ENCODE peak calls at places on chromosomes 11 and 22, in four cellular contexts. One of them, this sample, is unnamed. For H3K4me1, the result is how much of the 10 kb centered on the place peaks cover.

GRCh38 chr11:74755395-74755995 is 6.8 kb downstream of the RNF169 start:
- DNase-seq in body of pancreas: no peak
- DNase-seq in mammary epithelial cell: peak
- DNase-seq in astrocyte: peak
- DNase-seq in this sample: no peak

GRCh38 chr11:1917523-1918435 is 1.7 kb upstream of the TNNT3 start:
- DNase-seq in body of pancreas: no peak
- DNase-seq in mammary epithelial cell: no peak
- DNase-seq in astrocyte: no peak
- DNase-seq in this sample: no peak

GRCh38 chr11:118339281-118340045 is 3.0 kb downstream of the CD3D start:
- DNase-seq in body of pancreas: no peak
- DNase-seq in mammary epithelial cell: no peak
- DNase-seq in astrocyte: no peak
- DNase-seq in this sample: no peak

GRCh38 chr11:100592619-100593309 is 94.3 kb upstream of the ARHGAP42 start:
- DNase-seq in body of pancreas: no peak
- DNase-seq in mammary epithelial cell: no peak
- DNase-seq in astrocyte: no peak
- DNase-seq in this sample: no peak

GRCh38 chr11:59918987-59919589 is 19.1 kb upstream of the OOSP1 start:
- DNase-seq in body of pancreas: peak
- DNase-seq in mammary epithelial cell: peak
- DNase-seq in astrocyte: peak
- DNase-seq in this sample: peak

GRCh38 chr11:69382131-69383128 is 88.5 kb downstream of the MYEOV start:
- DNase-seq in body of pancreas: peak
- DNase-seq in mammary epithelial cell: no peak
- DNase-seq in astrocyte: no peak
- DNase-seq in this sample: peak

GRCh38 chr11:86244063-86244521 is 461 bp upstream of the EED start:
- DNase-seq in body of pancreas: peak
- DNase-seq in mammary epithelial cell: peak
- DNase-seq in astrocyte: peak
- DNase-seq in this sample: no peak

GRCh38 chr11:34602245-34602644 is 18.6 kb upstream of the EHF start:
- DNase-seq in body of pancreas: peak
- DNase-seq in mammary epithelial cell: no peak
- DNase-seq in astrocyte: no peak
- DNase-seq in this sample: no peak

GRCh38 chr11:104968365-104968855 is at the start of gene CASP4:
- DNase-seq in body of pancreas: peak
- DNase-seq in mammary epithelial cell: peak
- DNase-seq in astrocyte: peak
- DNase-seq in this sample: no peak

GRCh38 chr11:37657645-37658044 is 1059.6 kb upstream of the RAG2 start:
- DNase-seq in body of pancreas: no peak
- DNase-seq in mammary epithelial cell: peak
- DNase-seq in astrocyte: peak
- DNase-seq in this sample: no peak

GRCh38 chr11:114319716-114320328 is 23.6 kb downstream of the NNMT start:
- DNase-seq in body of pancreas: no peak
- DNase-seq in mammary epithelial cell: no peak
- DNase-seq in astrocyte: no peak
- DNase-seq in this sample: no peak

GRCh38 chr11:85694385-85694980 is 8.5 kb upstream of the CCDC89 start:
- DNase-seq in body of pancreas: no peak
- DNase-seq in mammary epithelial cell: peak
- DNase-seq in astrocyte: peak
- DNase-seq in this sample: no peak

GRCh38 chr22:36901411-36902142 is 11.9 kb upstream of the CSF2RB start:
- DNase-seq in body of pancreas: no peak
- DNase-seq in mammary epithelial cell: no peak
- DNase-seq in astrocyte: no peak
- DNase-seq in this sample: no peak

GRCh38 chr22:42997577-42997976 is 17.4 kb downstream of the PACSIN2 start:
- DNase-seq in body of pancreas: no peak
- DNase-seq in mammary epithelial cell: no peak
- DNase-seq in astrocyte: no peak
- DNase-seq in this sample: no peak

GRCh38 chr11:124719534-124719933 is 20.2 kb upstream of the NRGN start:
- DNase-seq in body of pancreas: no peak
- DNase-seq in mammary epithelial cell: no peak
- DNase-seq in astrocyte: no peak
- DNase-seq in this sample: no peak

GRCh38 chr11:75164318-75164827 is 13.5 kb downstream of the SLCO2B1 start:
- DNase-seq in body of pancreas: no peak
- DNase-seq in mammary epithelial cell: no peak
- DNase-seq in astrocyte: no peak
- DNase-seq in this sample: no peak

GRCh38 chr22:32413715-32414114 is 1.7 kb upstream of the RTCB start:
- DNase-seq in body of pancreas: no peak
- DNase-seq in mammary epithelial cell: peak
- DNase-seq in astrocyte: peak
- DNase-seq in this sample: no peak

GRCh38 chr11:119434531-119435330 is 11.8 kb upstream of the THY1 start:
- DNase-seq in body of pancreas: no peak
- DNase-seq in mammary epithelial cell: no peak
- DNase-seq in astrocyte: no peak
- DNase-seq in this sample: no peak

GRCh38 chr11:892106-892505 is 18.5 kb downstream of the CHID1 start:
- DNase-seq in body of pancreas: no peak
- DNase-seq in mammary epithelial cell: no peak
- DNase-seq in astrocyte: no peak
- DNase-seq in this sample: no peak

GRCh38 chr22:48407256-48407955 is 1420.3 kb downstream of the BRD1 start:
- DNase-seq in body of pancreas: no peak
- DNase-seq in mammary epithelial cell: no peak
- DNase-seq in astrocyte: no peak
- DNase-seq in this sample: no peak

GRCh38 chr11:112554586-112554985 is 293.9 kb upstream of the PLET1 start:
- DNase-seq in body of pancreas: no peak
- DNase-seq in mammary epithelial cell: no peak
- DNase-seq in astrocyte: no peak
- DNase-seq in this sample: no peak

GRCh38 chr11:3121416-3121815 is 43.7 kb downstream of the OSBPL5 start:
- DNase-seq in body of pancreas: no peak
- DNase-seq in mammary epithelial cell: no peak
- DNase-seq in astrocyte: no peak
- DNase-seq in this sample: no peak

GRCh38 chr11:106152013-106152412 is 74.6 kb downstream of the AASDHPPT start:
- DNase-seq in body of pancreas: peak
- DNase-seq in mammary epithelial cell: peak
- DNase-seq in astrocyte: peak
- DNase-seq in this sample: no peak

GRCh38 chr22:37187891-37188761 is at the start of gene C1QTNF6:
- DNase-seq in body of pancreas: no peak
- DNase-seq in mammary epithelial cell: peak
- DNase-seq in astrocyte: no peak
- DNase-seq in this sample: no peak

GRCh38 chr11:876550-876949 is 33.9 kb downstream of the TSPAN4 start:
- DNase-seq in body of pancreas: peak
- DNase-seq in mammary epithelial cell: no peak
- DNase-seq in astrocyte: no peak
- DNase-seq in this sample: no peak

GRCh38 chr11:34266090-34266912 is 91.5 kb downstream of the ABTB2 start:
- DNase-seq in body of pancreas: peak
- DNase-seq in mammary epithelial cell: peak
- DNase-seq in astrocyte: peak
- DNase-seq in this sample: no peak

DNA sequence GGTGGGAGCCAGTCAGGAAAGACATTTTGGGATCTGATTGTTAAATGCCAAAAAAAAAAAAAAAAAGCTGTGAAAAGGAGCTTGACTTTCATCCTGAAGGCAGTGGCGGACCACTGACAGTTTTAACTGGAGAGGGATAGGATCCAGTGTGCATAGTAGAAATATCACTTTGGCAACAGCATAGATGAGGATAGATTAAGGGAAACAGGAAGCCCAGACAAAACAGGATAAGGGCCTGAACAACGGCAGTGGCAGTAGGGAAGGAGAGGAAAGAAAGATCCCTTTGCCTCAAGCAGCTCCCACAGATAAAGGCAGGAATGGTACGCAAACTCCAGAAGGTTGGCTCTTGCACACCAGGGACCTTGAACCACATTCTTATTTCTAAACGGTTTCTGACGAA is 99.3 kb downstream of the GAB2 start:
- DNase-seq in body of pancreas: no peak
- DNase-seq in mammary epithelial cell: no peak
- DNase-seq in astrocyte: no peak
- DNase-seq in this sample: no peak
- H3K4me1 ChIP-seq in body of pancreas: under half
- H3K4me1 ChIP-seq in mammary epithelial cell: under half
- H3K4me1 ChIP-seq in astrocyte: under half
- H3K4me1 ChIP-seq in this sample: under half

GRCh38 chr11:46422588-46422987 is 31.0 kb upstream of the CHRM4 start:
- DNase-seq in body of pancreas: no peak
- DNase-seq in mammary epithelial cell: no peak
- DNase-seq in astrocyte: no peak
- DNase-seq in this sample: no peak

GRCh38 chr11:46431211-46431610 is 39.6 kb upstream of the CHRM4 start:
- DNase-seq in body of pancreas: no peak
- DNase-seq in mammary epithelial cell: no peak
- DNase-seq in astrocyte: no peak
- DNase-seq in this sample: no peak

GRCh38 chr11:46427364-46427763 is 35.8 kb upstream of the CHRM4 start:
- DNase-seq in body of pancreas: no peak
- DNase-seq in mammary epithelial cell: no peak
- DNase-seq in astrocyte: no peak
- DNase-seq in this sample: peak

GRCh38 chr11:46429709-46430108 is 38.1 kb upstream of the CHRM4 start:
- DNase-seq in body of pancreas: no peak
- DNase-seq in mammary epithelial cell: no peak
- DNase-seq in astrocyte: no peak
- DNase-seq in this sample: no peak

DNA sequence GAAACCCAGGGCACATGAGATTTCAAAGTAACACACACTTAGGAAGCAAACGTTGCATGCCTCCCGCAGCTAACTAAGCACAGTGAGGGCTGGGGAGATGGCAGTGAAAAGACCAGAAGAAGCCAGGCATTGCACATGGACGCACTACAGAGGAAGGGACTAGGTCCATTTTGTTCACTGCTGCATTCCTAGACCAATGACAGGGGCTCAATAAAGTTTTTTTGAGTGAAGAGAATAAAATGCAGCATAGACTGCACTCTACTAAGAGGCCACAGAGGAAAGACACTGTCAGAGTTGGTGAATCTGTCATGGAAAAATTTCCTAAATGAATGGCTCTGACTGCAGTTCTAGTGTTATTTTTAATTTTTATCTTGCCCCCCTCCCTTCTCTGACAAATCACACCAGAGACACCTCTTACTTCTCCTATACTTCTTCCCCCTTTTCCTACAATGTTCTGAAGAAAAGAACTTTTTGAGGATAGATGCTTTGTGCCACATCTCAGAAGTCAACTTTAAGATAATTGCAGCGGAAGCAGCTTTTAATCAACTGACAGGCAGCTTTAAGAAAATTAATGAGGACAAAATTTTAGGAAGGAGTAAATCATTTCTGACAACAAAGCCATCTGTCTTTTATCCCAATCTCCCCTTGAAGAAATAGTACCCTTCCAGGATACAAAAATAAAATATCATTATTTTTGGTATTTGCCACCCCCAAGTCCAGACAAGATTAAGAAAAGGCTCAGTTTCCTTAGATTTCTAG is 34.8 kb upstream of the CHRM4 start:
- DNase-seq in body of pancreas: no peak
- DNase-seq in mammary epithelial cell: no peak
- DNase-seq in astrocyte: no peak
- DNase-seq in this sample: no peak
- H3K4me1 ChIP-seq in body of pancreas: under half
- H3K4me1 ChIP-seq in mammary epithelial cell: under half
- H3K4me1 ChIP-seq in astrocyte: under half
- H3K4me1 ChIP-seq in this sample: under half

GRCh38 chr22:24156915-24157782 is 24.1 kb upstream of the SUSD2 start:
- DNase-seq in body of pancreas: peak
- DNase-seq in mammary epithelial cell: peak
- DNase-seq in astrocyte: peak
- DNase-seq in this sample: peak
- H3K4me1 ChIP-seq in body of pancreas: under half
- H3K4me1 ChIP-seq in mammary epithelial cell: under half
- H3K4me1 ChIP-seq in astrocyte: under half
- H3K4me1 ChIP-seq in this sample: under half

DNA sequence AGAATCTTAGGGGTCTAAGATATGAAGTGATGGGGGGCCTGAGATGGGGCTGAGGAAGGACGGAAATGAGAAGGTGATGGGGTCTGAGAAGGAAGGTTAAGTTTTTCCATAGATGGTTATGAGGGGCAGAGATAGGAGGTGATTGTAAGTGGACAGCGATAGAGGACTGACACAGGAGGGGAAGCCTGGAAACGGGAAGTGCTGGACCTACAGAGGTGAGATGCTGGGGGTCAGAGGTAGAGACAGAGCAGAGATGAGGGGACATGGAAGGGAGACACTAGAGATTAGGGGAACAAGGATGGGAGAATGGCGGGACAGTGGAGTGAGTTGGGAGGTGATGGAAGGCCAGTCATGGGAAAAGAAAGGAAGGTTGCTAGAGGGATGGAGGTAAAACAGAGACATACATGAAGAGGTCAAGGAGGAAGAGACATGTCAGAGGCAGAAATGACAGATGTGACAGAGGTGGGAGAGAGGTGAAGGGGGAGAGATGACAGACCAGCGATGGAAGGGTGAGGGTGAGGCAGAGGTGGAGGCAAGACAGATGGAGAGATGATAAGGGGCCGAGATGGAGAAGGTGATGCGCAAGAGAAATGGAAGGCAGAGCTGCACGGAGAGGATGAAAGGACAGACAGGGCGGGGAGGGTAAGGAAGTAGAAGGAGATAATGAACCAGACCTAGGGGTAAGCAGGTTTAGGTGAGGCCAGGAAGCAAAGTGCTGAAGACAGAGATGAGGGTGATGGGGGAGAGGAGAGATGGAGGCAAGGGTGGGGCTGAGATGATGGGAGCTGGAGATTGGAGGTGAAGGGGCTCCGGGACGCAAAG is 50.8 kb downstream of the SLC22A12 start:
- DNase-seq in body of pancreas: no peak
- DNase-seq in mammary epithelial cell: no peak
- DNase-seq in astrocyte: no peak
- DNase-seq in this sample: no peak
- H3K4me1 ChIP-seq in body of pancreas: under half
- H3K4me1 ChIP-seq in mammary epithelial cell: under half
- H3K4me1 ChIP-seq in astrocyte: under half
- H3K4me1 ChIP-seq in this sample: under half